ENCODE peak calls at places on chromosomes 7 and 10, in ten cellular contexts. One of them, this sample, is unnamed.

GRCh38 chr7:44045226-44046014 is 918 bp downstream of the DBNL start:
- DNase-seq in upper lobe of right lung: peak; percentile 36
- DNase-seq in aorta: no peak
- DNase-seq in ovary: no peak
- DNase-seq in psoas muscle: peak; percentile 6
- DNase-seq in effector memory CD4-positive, alpha-beta T cell: no peak
- DNase-seq in endothelial cell of umbilical vein: no peak
- DNase-seq in PC-9: peak; percentile 56
- DNase-seq in hepatocyte: no peak
- DNase-seq in fibroblast of lung: no peak
- DNase-seq in this sample: no peak

GRCh38 chr7:137328389-137329120 is 15.0 kb downstream of the PTN start:
- DNase-seq in endothelial cell of umbilical vein: no peak
- DNase-seq in upper lobe of right lung: no peak
- DNase-seq in fibroblast of lung: peak; percentile 87
- DNase-seq in PC-9: no peak
- DNase-seq in hepatocyte: no peak
- DNase-seq in psoas muscle: no peak
- DNase-seq in aorta: no peak
- DNase-seq in ovary: no peak
- DNase-seq in effector memory CD4-positive, alpha-beta T cell: no peak
- DNase-seq in this sample: no peak

GRCh38 chr10:60896033-60896432 is 48.0 kb downstream of the RHOBTB1 start:
- DNase-seq in hepatocyte: peak; percentile 19
- DNase-seq in ovary: no peak
- DNase-seq in psoas muscle: no peak
- DNase-seq in PC-9: no peak
- DNase-seq in fibroblast of lung: peak; percentile 71
- DNase-seq in upper lobe of right lung: no peak
- DNase-seq in effector memory CD4-positive, alpha-beta T cell: no peak
- DNase-seq in endothelial cell of umbilical vein: peak; percentile 13
- DNase-seq in aorta: no peak
- DNase-seq in this sample: no peak

GRCh38 chr7:19146699-19147098 is 1.5 kb upstream of the FERD3L start:
- DNase-seq in effector memory CD4-positive, alpha-beta T cell: no peak
- DNase-seq in PC-9: no peak
- DNase-seq in hepatocyte: peak; percentile 54
- DNase-seq in aorta: no peak
- DNase-seq in fibroblast of lung: peak; percentile 39
- DNase-seq in psoas muscle: no peak
- DNase-seq in upper lobe of right lung: no peak
- DNase-seq in endothelial cell of umbilical vein: peak; percentile 12
- DNase-seq in ovary: no peak
- DNase-seq in this sample: no peak

GRCh38 chr7:142506601-142507000 is 242.7 kb upstream of the PRSS1 start:
- DNase-seq in PC-9: no peak
- DNase-seq in hepatocyte: no peak
- DNase-seq in endothelial cell of umbilical vein: no peak
- DNase-seq in upper lobe of right lung: no peak
- DNase-seq in aorta: no peak
- DNase-seq in fibroblast of lung: no peak
- DNase-seq in effector memory CD4-positive, alpha-beta T cell: no peak
- DNase-seq in psoas muscle: no peak
- DNase-seq in ovary: no peak
- DNase-seq in this sample: no peak

GRCh38 chr10:116444527-116445142 is 17.0 kb downstream of the PNLIPRP3 start:
- DNase-seq in hepatocyte: peak; percentile 63
- DNase-seq in upper lobe of right lung: no peak
- DNase-seq in endothelial cell of umbilical vein: peak; percentile 21
- DNase-seq in effector memory CD4-positive, alpha-beta T cell: no peak
- DNase-seq in PC-9: peak; percentile 1
- DNase-seq in fibroblast of lung: peak; percentile 24
- DNase-seq in aorta: no peak
- DNase-seq in psoas muscle: no peak
- DNase-seq in ovary: no peak
- DNase-seq in this sample: peak; percentile 39

GRCh38 chr7:107898997-107899594 is 8.1 kb downstream of the DLD start:
- DNase-seq in aorta: no peak
- DNase-seq in effector memory CD4-positive, alpha-beta T cell: no peak
- DNase-seq in PC-9: no peak
- DNase-seq in fibroblast of lung: no peak
- DNase-seq in psoas muscle: no peak
- DNase-seq in upper lobe of right lung: no peak
- DNase-seq in ovary: no peak
- DNase-seq in hepatocyte: no peak
- DNase-seq in endothelial cell of umbilical vein: no peak
- DNase-seq in this sample: no peak

GRCh38 chr7:108408294-108409004 is 47.8 kb downstream of the NRCAM start:
- DNase-seq in effector memory CD4-positive, alpha-beta T cell: no peak
- DNase-seq in hepatocyte: no peak
- DNase-seq in upper lobe of right lung: no peak
- DNase-seq in ovary: no peak
- DNase-seq in psoas muscle: no peak
- DNase-seq in aorta: no peak
- DNase-seq in fibroblast of lung: no peak
- DNase-seq in PC-9: no peak
- DNase-seq in endothelial cell of umbilical vein: no peak
- DNase-seq in this sample: no peak

GRCh38 chr7:55964261-55964801 is at the start of gene NIPSNAP2:
- DNase-seq in upper lobe of right lung: no peak
- DNase-seq in aorta: peak; percentile 70
- DNase-seq in fibroblast of lung: peak; percentile 43
- DNase-seq in PC-9: peak; percentile 81
- DNase-seq in hepatocyte: peak; percentile 88
- DNase-seq in effector memory CD4-positive, alpha-beta T cell: peak; percentile 43
- DNase-seq in psoas muscle: peak; percentile 82
- DNase-seq in endothelial cell of umbilical vein: peak; percentile 44
- DNase-seq in ovary: peak; percentile 78
- DNase-seq in this sample: no peak

GRCh38 chr10:91804126-91804510 is 5.9 kb downstream of the TNKS2 start:
- DNase-seq in fibroblast of lung: no peak
- DNase-seq in ovary: no peak
- DNase-seq in effector memory CD4-positive, alpha-beta T cell: no peak
- DNase-seq in upper lobe of right lung: no peak
- DNase-seq in endothelial cell of umbilical vein: no peak
- DNase-seq in aorta: no peak
- DNase-seq in PC-9: no peak
- DNase-seq in hepatocyte: no peak
- DNase-seq in psoas muscle: no peak
- DNase-seq in this sample: no peak

GRCh38 chr10:91805110-91805825 is 7.0 kb downstream of the TNKS2 start:
- DNase-seq in ovary: no peak
- DNase-seq in effector memory CD4-positive, alpha-beta T cell: no peak
- DNase-seq in PC-9: no peak
- DNase-seq in fibroblast of lung: peak; percentile 13
- DNase-seq in aorta: no peak
- DNase-seq in upper lobe of right lung: no peak
- DNase-seq in psoas muscle: no peak
- DNase-seq in endothelial cell of umbilical vein: no peak
- DNase-seq in hepatocyte: no peak
- DNase-seq in this sample: no peak

GRCh38 chr10:91800192-91800591 is 2.0 kb downstream of the TNKS2 start:
- DNase-seq in ovary: no peak
- DNase-seq in upper lobe of right lung: no peak
- DNase-seq in aorta: no peak
- DNase-seq in endothelial cell of umbilical vein: no peak
- DNase-seq in effector memory CD4-positive, alpha-beta T cell: no peak
- DNase-seq in hepatocyte: no peak
- DNase-seq in PC-9: no peak
- DNase-seq in fibroblast of lung: no peak
- DNase-seq in psoas muscle: no peak
- DNase-seq in this sample: no peak

GRCh38 chr10:91800756-91801155 is 2.5 kb downstream of the TNKS2 start:
- DNase-seq in effector memory CD4-positive, alpha-beta T cell: no peak
- DNase-seq in hepatocyte: no peak
- DNase-seq in aorta: no peak
- DNase-seq in PC-9: no peak
- DNase-seq in ovary: no peak
- DNase-seq in upper lobe of right lung: no peak
- DNase-seq in psoas muscle: no peak
- DNase-seq in endothelial cell of umbilical vein: no peak
- DNase-seq in fibroblast of lung: no peak
- DNase-seq in this sample: no peak

DNA sequence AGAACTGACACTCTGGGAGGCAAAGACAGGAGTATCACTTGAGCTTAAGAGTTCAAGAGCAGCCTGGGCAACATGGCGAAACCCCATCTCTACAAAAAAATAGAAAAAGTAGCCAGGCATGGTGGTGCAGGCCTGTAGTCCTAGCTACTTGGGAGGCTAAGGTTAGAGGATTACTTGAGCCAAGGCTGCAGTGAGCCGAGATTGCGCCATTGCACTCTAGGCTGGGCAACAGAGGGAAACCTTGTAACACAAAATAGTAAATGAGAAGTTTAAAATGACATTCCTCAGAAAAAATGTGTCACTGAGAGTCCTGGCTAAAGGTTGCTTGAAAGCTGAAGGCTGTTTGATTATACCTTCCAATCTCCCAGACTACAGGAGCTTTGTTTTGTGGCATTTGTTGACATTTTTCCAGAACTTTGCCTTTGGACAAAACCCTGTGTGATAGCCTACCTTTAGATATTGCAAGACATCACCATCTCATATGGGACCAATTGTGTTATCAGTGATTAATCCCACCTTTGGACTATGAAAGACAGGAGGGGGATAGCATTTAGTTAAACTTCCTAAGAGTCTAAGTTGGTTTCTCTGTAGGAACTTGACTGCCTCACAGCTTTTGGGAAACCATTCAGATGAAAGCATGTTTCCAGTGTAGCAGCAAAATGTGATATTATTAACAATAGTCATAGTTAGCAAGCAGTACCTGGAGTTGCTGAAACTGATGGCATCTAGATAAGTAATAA is 5.3 kb downstream of the TNKS2 start:
- DNase-seq in aorta: no peak
- DNase-seq in effector memory CD4-positive, alpha-beta T cell: no peak
- DNase-seq in PC-9: no peak
- DNase-seq in psoas muscle: no peak
- DNase-seq in ovary: no peak
- DNase-seq in upper lobe of right lung: no peak
- DNase-seq in fibroblast of lung: no peak
- DNase-seq in endothelial cell of umbilical vein: no peak
- DNase-seq in hepatocyte: no peak
- DNase-seq in this sample: no peak
- H3K27ac ChIP-seq in aorta: no peak overlapping the region
- H3K27ac ChIP-seq in effector memory CD4-positive, alpha-beta T cell: no peak overlapping the region
- H3K27ac ChIP-seq in PC-9: no peak overlapping the region
- H3K27ac ChIP-seq in psoas muscle: peak overlapping the region; percentile 96
- H3K27ac ChIP-seq in ovary: no peak overlapping the region
- H3K27ac ChIP-seq in upper lobe of right lung: no peak overlapping the region
- H3K27ac ChIP-seq in fibroblast of lung: no peak overlapping the region
- H3K27ac ChIP-seq in endothelial cell of umbilical vein: no peak overlapping the region
- H3K27ac ChIP-seq in hepatocyte: peak overlapping the region; percentile 29
- H3K27ac ChIP-seq in this sample: no peak overlapping the region

DNA sequence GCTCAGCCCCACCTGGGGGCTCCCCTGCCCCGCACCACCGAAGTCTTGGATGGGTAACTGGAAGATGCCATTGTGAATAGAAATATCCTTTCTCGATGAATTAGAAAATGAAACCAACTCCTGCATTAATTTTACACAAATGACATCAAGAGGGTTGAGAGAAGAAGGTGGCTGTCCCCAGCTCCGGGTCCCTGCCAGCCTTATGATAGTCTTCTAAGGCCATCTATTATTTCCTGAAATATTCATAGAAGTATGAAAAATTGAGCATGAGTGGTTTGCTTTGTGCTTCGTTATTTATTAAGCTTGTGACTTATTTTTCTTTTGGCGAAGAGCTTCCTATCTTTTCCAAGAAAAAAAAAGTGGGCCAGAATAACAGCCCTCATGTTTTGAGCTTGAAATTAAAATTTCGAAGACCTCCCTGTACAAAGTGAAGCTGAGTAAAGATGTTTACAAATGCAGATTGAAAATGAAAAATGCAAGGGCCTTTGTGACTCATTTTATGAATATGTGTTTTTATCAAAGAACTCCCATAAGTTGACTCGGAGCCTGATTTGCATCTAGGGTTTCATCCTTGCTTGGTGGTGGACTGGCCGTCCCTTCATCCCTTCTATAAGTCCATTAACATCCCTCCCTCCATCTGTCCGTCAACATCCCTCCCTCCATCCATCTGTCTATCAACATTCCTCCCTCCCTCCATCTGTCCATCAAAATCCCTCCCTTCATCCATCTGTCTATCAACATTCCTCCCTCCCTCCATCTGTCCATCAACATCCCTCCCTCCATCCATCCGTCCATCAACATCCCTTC is 20.5 kb upstream of the CFAP46 start:
- DNase-seq in endothelial cell of umbilical vein: no peak
- DNase-seq in upper lobe of right lung: no peak
- DNase-seq in effector memory CD4-positive, alpha-beta T cell: no peak
- DNase-seq in PC-9: no peak
- DNase-seq in fibroblast of lung: peak; percentile 43
- DNase-seq in hepatocyte: no peak
- DNase-seq in psoas muscle: no peak
- DNase-seq in aorta: no peak
- DNase-seq in ovary: no peak
- DNase-seq in this sample: no peak
- H3K4me3 ChIP-seq in endothelial cell of umbilical vein: peak overlapping the region; percentile 49
- H3K4me3 ChIP-seq in upper lobe of right lung: peak overlapping the region; percentile 72
- H3K4me3 ChIP-seq in effector memory CD4-positive, alpha-beta T cell: peak overlapping the region; percentile 74
- H3K4me3 ChIP-seq in PC-9: no peak overlapping the region
- H3K4me3 ChIP-seq in fibroblast of lung: peak overlapping the region; percentile 55
- H3K4me3 ChIP-seq in hepatocyte: peak overlapping the region; percentile 54
- H3K4me3 ChIP-seq in psoas muscle: peak overlapping the region; percentile 62
- H3K4me3 ChIP-seq in aorta: peak overlapping the region; percentile 26
- H3K4me3 ChIP-seq in ovary: peak overlapping the region; percentile 45
- H3K4me3 ChIP-seq in this sample: peak overlapping the region; percentile 15

GRCh38 chr10:34698979-34699378 is 116.1 kb downstream of the PARD3 start:
- DNase-seq in endothelial cell of umbilical vein: peak; percentile 76
- DNase-seq in upper lobe of right lung: no peak
- DNase-seq in psoas muscle: no peak
- DNase-seq in PC-9: peak; percentile 61
- DNase-seq in aorta: no peak
- DNase-seq in fibroblast of lung: peak; percentile 81
- DNase-seq in ovary: no peak
- DNase-seq in hepatocyte: no peak
- DNase-seq in effector memory CD4-positive, alpha-beta T cell: no peak
- DNase-seq in this sample: no peak
- H3K4me1 ChIP-seq in endothelial cell of umbilical vein: peaks cover 47% of the 10 kb centered on the region
- H3K4me1 ChIP-seq in upper lobe of right lung: peaks cover 12% of the 10 kb centered on the region
- H3K4me1 ChIP-seq in psoas muscle: peaks cover 60% of the 10 kb centered on the region
- H3K4me1 ChIP-seq in PC-9: peaks cover 55% of the 10 kb centered on the region
- H3K4me1 ChIP-seq in aorta: peaks cover 7% of the 10 kb centered on the region
- H3K4me1 ChIP-seq in fibroblast of lung: peaks cover 14% of the 10 kb centered on the region
- H3K4me1 ChIP-seq in ovary: peaks cover 24% of the 10 kb centered on the region
- H3K4me1 ChIP-seq in hepatocyte: peaks cover 31% of the 10 kb centered on the region
- H3K4me1 ChIP-seq in effector memory CD4-positive, alpha-beta T cell: no peaks in the 10 kb centered on the region
- H3K4me1 ChIP-seq in this sample: no peaks in the 10 kb centered on the region

DNA sequence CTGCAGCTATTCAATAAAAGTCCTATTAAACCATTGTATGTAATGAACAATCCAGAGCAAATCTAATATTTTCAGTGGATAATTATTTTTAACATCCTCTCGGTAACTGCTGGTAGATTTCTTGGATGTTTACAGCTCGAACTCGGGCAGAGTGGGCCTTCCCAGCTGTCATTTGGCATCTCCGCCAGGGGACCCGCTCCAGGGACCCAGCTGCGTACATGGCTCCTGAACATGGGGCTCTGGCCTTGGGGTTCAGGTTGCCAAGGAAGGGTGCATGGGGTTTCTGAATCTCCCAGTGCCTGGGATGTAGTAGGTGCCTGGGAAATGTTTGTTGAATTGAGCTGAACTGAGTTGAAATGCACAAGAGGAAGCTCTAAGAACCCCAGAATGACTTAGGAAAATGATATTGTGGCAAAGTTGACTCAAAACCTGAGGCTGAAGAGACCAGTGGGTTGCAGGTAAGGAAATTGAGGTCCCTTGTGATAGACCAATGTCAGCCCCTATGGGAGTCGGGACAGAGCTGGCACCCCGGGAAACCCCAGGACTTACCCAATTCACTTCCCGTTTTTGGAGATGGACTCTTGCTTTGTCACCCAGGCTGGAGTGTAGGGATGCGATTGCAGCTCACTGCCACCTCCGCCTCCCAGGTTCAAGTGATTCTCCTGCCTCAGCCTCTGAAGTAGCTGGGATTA is 228.4 kb downstream of the CUX1 start:
- DNase-seq in upper lobe of right lung: peak; percentile 55
- DNase-seq in ovary: no peak
- DNase-seq in endothelial cell of umbilical vein: no peak
- DNase-seq in effector memory CD4-positive, alpha-beta T cell: no peak
- DNase-seq in psoas muscle: no peak
- DNase-seq in hepatocyte: no peak
- DNase-seq in PC-9: no peak
- DNase-seq in aorta: no peak
- DNase-seq in fibroblast of lung: no peak
- DNase-seq in this sample: no peak
- H3K27ac ChIP-seq in upper lobe of right lung: no peak overlapping the region
- H3K27ac ChIP-seq in ovary: no peak overlapping the region
- H3K27ac ChIP-seq in endothelial cell of umbilical vein: no peak overlapping the region
- H3K27ac ChIP-seq in effector memory CD4-positive, alpha-beta T cell: no peak overlapping the region
- H3K27ac ChIP-seq in psoas muscle: no peak overlapping the region
- H3K27ac ChIP-seq in hepatocyte: peak overlapping the region; percentile 11
- H3K27ac ChIP-seq in PC-9: no peak overlapping the region
- H3K27ac ChIP-seq in aorta: no peak overlapping the region
- H3K27ac ChIP-seq in fibroblast of lung: no peak overlapping the region
- H3K27ac ChIP-seq in this sample: no peak overlapping the region

This sample was measured in iPS DF 6.9.